ENCODE peak calls at places on chromosomes 4 and X, in six cellular contexts. Z is progenitor cell of endocrine pancreas, Q is NCI-H2029, L is NCI-H2171 treated with DMSO at 0.1 percent for 48 hours, R is GM19239, N is neural progenitor cell. Y is an unnamed sample.

GRCh38 chr4:14096406-14096965 is 469.0 kb upstream of the BOD1L1 start:
- DNase-seq in Z (no peak), Q (no peak), L (no peak), R (no peak), N (no peak), Y (no peak)

GRCh38 chr4:107913283-107913899 is 18.0 kb upstream of the CYP2U1 start:
- DNase-seq in Z (peak), Q (peak), L (peak), R (no peak), N (peak), Y (peak)

GRCh38 chrX:12174358-12174757 is 36.1 kb downstream of the FRMPD4 start:
- DNase-seq in Z (no peak), Q (no peak), L (no peak), R (no peak), N (no peak), Y (no peak)

GRCh38 chrX:40224658-40225057 is 126.9 kb upstream of the BCOR start:
- DNase-seq in Z (no peak), Q (no peak), L (no peak), R (no peak), N (no peak), Y (no peak)

GRCh38 chr4:930827-931193 is 1.3 kb downstream of the GAK start:
- DNase-seq in Z (no peak), Q (no peak), L (no peak), R (no peak), N (no peak), Y (no peak)

GRCh38 chrX:39452404-39452803 is 645.4 kb downstream of the BCOR start:
- DNase-seq in Z (no peak), Q (no peak), L (no peak), R (no peak), N (no peak), Y (no peak)

GRCh38 chr4:122662701-122663100 is 41.8 kb upstream of the IL21 start:
- DNase-seq in Z (no peak), Q (no peak), L (no peak), R (no peak), N (no peak), Y (no peak)

GRCh38 chr4:124711469-124712416 is 789 bp downstream of the ANKRD50 start:
- DNase-seq in Z (no peak), Q (peak), L (peak), R (peak), N (peak), Y (peak)

GRCh38 chr4:187304131-187304530 is 580.5 kb upstream of the FAT1 start:
- DNase-seq in Z (no peak), Q (no peak), L (no peak), R (no peak), N (peak), Y (no peak)

GRCh38 chr4:151238477-151238876 is 38.5 kb upstream of the PRSS48 start:
- DNase-seq in Z (no peak), Q (no peak), L (peak), R (no peak), N (no peak), Y (no peak)

GRCh38 chr4:150789864-150790263 is 207.9 kb downstream of the MAB21L2 start:
- DNase-seq in Z (no peak), Q (no peak), L (no peak), R (no peak), N (no peak), Y (no peak)

Y was measured in GM20000.